ENCODE peak calls at places on chromosomes 3 and 15, in ten cellular contexts. N is Caco-2; Q is stomach; Z is body of pancreas; J is AG04450; T is thoracic aorta; U is PC-9; K is neural progenitor cell; E is dorsolateral prefrontal cortex; L is CD8-positive, alpha-beta T cell. B is an unnamed sample.

GRCh38 chr3:34056951-34057390 is 258.5 kb downstream of the PDCD6IP start:
- DNase-seq in N (no peak), Q (no peak), Z (no peak), J (no peak), T (no peak), U (no peak), K (no peak), E (no peak), L (no peak), B (no peak)

GRCh38 chr15:40754574-40754882 is 526 bp downstream of the RMDN3 start:
- DNase-seq in N (peak; percentile 27), Q (peak; percentile 45), Z (peak; percentile 37), J (no peak), T (no peak), U (no peak), K (peak; percentile 39), E (no peak), L (no peak), B (no peak)

GRCh38 chr3:15932348-15933300 is 134.8 kb upstream of the ANKRD28 start:
- DNase-seq in N (no peak), Q (no peak), Z (no peak), J (no peak), T (no peak), U (no peak), K (no peak), E (no peak), L (no peak), B (no peak)

GRCh38 chr3:36763111-36763849 is 1.1 kb downstream of the DCLK3 start:
- DNase-seq in N (no peak), Q (no peak), Z (no peak), J (no peak), T (no peak), U (no peak), K (no peak), E (no peak), L (no peak), B (no peak)

GRCh38 chr3:72475258-72476138 is 372.7 kb downstream of the SHQ1 start:
- DNase-seq in N (no peak), Q (no peak), Z (no peak), J (no peak), T (no peak), U (no peak), K (no peak), E (no peak), L (no peak), B (no peak)

GRCh38 chr3:42652611-42653302 is 740 bp upstream of the ZBTB47 start:
- DNase-seq in N (no peak), Q (peak; percentile 81), Z (peak; percentile 77), J (peak; percentile 34), T (peak; percentile 46), U (peak; percentile 86), K (no peak), E (peak; percentile 63), L (no peak), B (no peak)

GRCh38 chr3:162721736-162722135 is 1225.1 kb downstream of the OTOL1 start:
- DNase-seq in N (no peak), Q (no peak), Z (no peak), J (no peak), T (no peak), U (no peak), K (no peak), E (no peak), L (no peak), B (no peak)

GRCh38 chr15:75201609-75202250 is at the start of gene C15orf39:
- DNase-seq in N (peak; percentile 81), Q (peak; percentile 76), Z (peak; percentile 78), J (no peak), T (no peak), U (peak; percentile 52), K (peak; percentile 88), E (peak; percentile 59), L (peak; percentile 73), B (no peak)

GRCh38 chr15:77991029-77991406 is 86.5 kb downstream of the TBC1D2B start:
- DNase-seq in N (no peak), Q (no peak), Z (no peak), J (no peak), T (no peak), U (no peak), K (no peak), E (no peak), L (no peak), B (no peak)

GRCh38 chr3:196662033-196662432 is 22.5 kb downstream of the NRROS start:
- DNase-seq in N (no peak), Q (no peak), Z (no peak), J (no peak), T (no peak), U (peak; percentile 67), K (no peak), E (no peak), L (no peak), B (no peak)

GRCh38 chr15:101000271-101000681 is 81.1 kb downstream of the LRRK1 start:
- DNase-seq in N (no peak), Q (no peak), Z (no peak), J (no peak), T (no peak), U (no peak), K (no peak), E (no peak), L (no peak), B (peak; percentile 31)

GRCh38 chr3:195117978-195118581 is 152.9 kb downstream of the XXYLT1 start:
- DNase-seq in N (peak; percentile 53), Q (peak; percentile 80), Z (peak; percentile 25), J (no peak), T (no peak), U (peak; percentile 97), K (no peak), E (no peak), L (no peak), B (no peak)
- TF ChIP-seq CTCF in N (peak; percentile 34), Q (no peak), Z (no peak), J (no peak), T (no peak), U (peak; percentile 63), K (peak; percentile 31), E (no peak), L (no peak), B (peak; percentile 28)

GRCh38 chr3:69855436-69856162 is 116.3 kb downstream of the MITF start:
- DNase-seq in N (no peak), Q (no peak), Z (peak; percentile 12), J (no peak), T (no peak), U (no peak), K (no peak), E (no peak), L (no peak), B (no peak)
- H3K27me3 ChIP-seq in N (no peaks in the 10 kb centered on the region), Q (no peaks in the 10 kb centered on the region), Z (no peaks in the 10 kb centered on the region), J (no peaks in the 10 kb centered on the region), T (no peaks in the 10 kb centered on the region), U (no peaks in the 10 kb centered on the region), K (no peaks in the 10 kb centered on the region), E (no peaks in the 10 kb centered on the region), L (no peaks in the 10 kb centered on the region), B (no peaks in the 10 kb centered on the region)

DNA sequence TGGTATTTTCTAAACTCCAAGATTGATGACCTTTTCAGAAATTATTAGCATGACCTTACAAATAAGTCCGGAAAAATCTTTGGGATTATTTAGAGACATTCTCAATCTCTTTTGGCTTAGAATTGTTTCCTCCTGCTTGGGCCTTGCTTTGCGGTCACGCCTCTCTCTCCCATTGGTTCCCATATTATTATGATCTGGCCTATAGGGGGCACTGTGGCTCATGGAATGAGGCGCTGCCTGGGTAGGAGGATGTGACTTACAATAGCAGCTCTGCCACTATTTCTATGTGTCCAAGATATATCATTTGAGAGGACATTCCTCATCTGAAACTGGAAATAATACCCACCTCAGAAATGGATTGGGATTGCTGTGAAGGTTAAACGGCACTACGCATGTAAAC is 464.9 kb downstream of the MFSD1 start:
- DNase-seq in N (peak; percentile 64), Q (no peak), Z (no peak), J (no peak), T (no peak), U (no peak), K (peak; percentile 84), E (no peak), L (no peak), B (no peak)
- TF ChIP-seq CTCF in N (no peak), Q (no peak), Z (no peak), J (no peak), T (no peak), U (peak; percentile 67), K (peak; percentile 82), E (no peak), L (no peak), B (peak; percentile 27)

DNA sequence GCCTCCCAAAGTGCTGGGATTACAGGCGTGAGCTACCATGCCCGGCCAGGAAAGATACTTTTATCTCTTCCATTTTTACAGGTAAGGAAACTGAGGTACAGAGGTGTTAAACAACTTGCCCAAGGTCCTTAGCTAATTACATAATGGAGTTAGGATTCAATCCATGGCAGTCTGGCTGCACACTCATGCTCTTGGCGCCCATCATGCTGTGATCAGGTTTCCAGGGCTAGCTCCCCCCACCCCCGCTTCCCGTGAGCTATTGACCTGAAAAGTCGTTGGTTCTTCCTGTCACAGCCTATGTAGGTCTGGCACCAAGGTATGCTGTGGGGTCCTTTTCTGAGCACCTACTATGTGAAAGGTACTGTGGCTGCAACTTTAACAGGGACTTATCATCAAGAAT is 55.9 kb upstream of the LARS2 start:
- DNase-seq in N (no peak), Q (no peak), Z (no peak), J (no peak), T (no peak), U (no peak), K (no peak), E (no peak), L (no peak), B (no peak)
- H3K27me3 ChIP-seq in N (no peaks in the 10 kb centered on the region), Q (peaks cover 34% of the 10 kb centered on the region), Z (no peaks in the 10 kb centered on the region), J (peaks cover 29% of the 10 kb centered on the region), T (no peaks in the 10 kb centered on the region), U (no peaks in the 10 kb centered on the region), K (no peaks in the 10 kb centered on the region), E (no peaks in the 10 kb centered on the region), L (no peaks in the 10 kb centered on the region), B (peaks cover 9% of the 10 kb centered on the region)

GRCh38 chr15:68631621-68632051 is 52.8 kb downstream of the CORO2B start:
- DNase-seq in N (no peak), Q (no peak), Z (peak; percentile 22), J (no peak), T (no peak), U (no peak), K (peak; percentile 46), E (no peak), L (no peak), B (no peak)
- TF ChIP-seq CTCF in N (no peak), Q (no peak), Z (no peak), J (no peak), T (no peak), U (no peak), K (peak; percentile 30), E (no peak), L (no peak), B (no peak)

DNA sequence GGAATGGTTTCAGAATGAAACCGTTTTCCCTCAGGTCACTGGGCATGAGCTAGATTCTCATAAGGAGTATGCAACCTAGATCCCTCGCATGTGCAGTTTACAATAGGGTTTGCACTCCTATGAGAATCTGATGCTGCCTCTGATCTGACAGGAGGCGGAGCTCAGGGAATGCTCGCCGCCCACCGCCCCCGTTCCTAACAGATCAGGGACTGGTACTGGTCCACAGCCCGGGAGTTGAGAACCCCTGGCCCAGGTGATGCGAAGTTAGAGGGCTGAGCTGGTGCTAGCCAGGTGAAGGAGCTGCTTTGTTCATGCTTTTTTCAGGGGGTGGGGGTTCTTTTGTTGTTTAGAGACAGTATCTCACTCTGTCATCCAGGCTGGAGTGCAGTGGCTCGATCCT is 15.5 kb upstream of the PLXNA1 start:
- DNase-seq in N (no peak), Q (no peak), Z (no peak), J (no peak), T (no peak), U (no peak), K (no peak), E (no peak), L (no peak), B (no peak)
- H3K27me3 ChIP-seq in N (no peaks in the 10 kb centered on the region), Q (peaks cover 14% of the 10 kb centered on the region), Z (no peaks in the 10 kb centered on the region), J (no peaks in the 10 kb centered on the region), T (no peaks in the 10 kb centered on the region), U (no peaks in the 10 kb centered on the region), K (no peaks in the 10 kb centered on the region), E (no peaks in the 10 kb centered on the region), L (no peaks in the 10 kb centered on the region), B (no peaks in the 10 kb centered on the region)